ENCODE peak calls at places on chromosomes 5 and 9, in seven cellular contexts. Z is transverse colon, H is esophagus muscularis mucosa, W is ovary, R is H1, I is suprapubic skin, B is HepG2. K is an unnamed sample.

GRCh38 chr9:89879276-89879675 is 274.5 kb downstream of the GADD45G start:
- DNase-seq in R (peak; percentile 13), I (peak; percentile 71), H (peak; percentile 88), Z (no peak), W (peak; percentile 4), B (no peak), K (peak; percentile 56)

GRCh38 chr9:109329274-109330258 is 8.7 kb upstream of the EPB41L4B start:
- DNase-seq in W (peak; percentile 82), Z (peak; percentile 82), B (peak; percentile 27), I (peak; percentile 87), H (no peak), R (no peak), K (peak; percentile 67)

GRCh38 chr9:106052735-106053134 is 358.4 kb downstream of the TMEM38B start:
- DNase-seq in I (no peak), H (no peak), R (no peak), B (no peak), Z (no peak), W (no peak), K (no peak)

GRCh38 chr9:135489188-135489918 is 9.8 kb downstream of the PPP1R26 start:
- DNase-seq in R (no peak), I (no peak), Z (no peak), H (no peak), B (no peak), W (no peak), K (peak; percentile 35)

GRCh38 chr5:5373351-5374033 is 49.0 kb upstream of the ICE1 start:
- DNase-seq in W (no peak), Z (no peak), H (no peak), I (no peak), B (no peak), R (no peak), K (peak; percentile 80)

GRCh38 chr5:106171708-106172107 is 1499.0 kb downstream of the EFNA5 start:
- DNase-seq in I (no peak), R (no peak), H (no peak), W (no peak), Z (no peak), B (no peak), K (no peak)

GRCh38 chr9:136454026-136454796 is 14.6 kb upstream of the INPP5E start:
- DNase-seq in Z (no peak), H (no peak), I (peak; percentile 78), B (no peak), R (no peak), W (no peak), K (no peak)

GRCh38 chr5:135011355-135012032 is 22.5 kb downstream of the PITX1 start:
- DNase-seq in I (peak; percentile 62), B (no peak), Z (no peak), R (no peak), H (no peak), W (no peak), K (peak; percentile 50)

GRCh38 chr9:63816742-63817621 is 1468.0 kb downstream of the FOXD4L5 start:
- DNase-seq in I (peak; percentile 94), B (peak; percentile 70), R (peak; percentile 98), W (peak; percentile 47), H (peak; percentile 97), Z (peak; percentile 79), K (peak; percentile 84)

GRCh38 chr5:72108200-72109050 is 1.1 kb downstream of the MAP1B start:
- DNase-seq in R (peak; percentile 86), I (peak; percentile 87), B (peak; percentile 34), H (no peak), W (peak; percentile 75), Z (peak; percentile 36), K (peak; percentile 85)

GRCh38 chr5:149422429-149423286 is 43.6 kb upstream of the IL17B start:
- DNase-seq in W (peak; percentile 91), R (no peak), H (no peak), B (peak; percentile 74), I (no peak), Z (peak; percentile 47), K (peak; percentile 97)

GRCh38 chr5:32000726-32001125 is 173.4 kb downstream of the GOLPH3 start:
- DNase-seq in Z (no peak), H (no peak), W (no peak), B (no peak), R (no peak), I (no peak), K (no peak)

GRCh38 chr9:123033352-123033751 is at the start of gene GPR21:
- DNase-seq in I (no peak), Z (no peak), H (no peak), R (no peak), B (no peak), W (no peak), K (no peak)

GRCh38 chr5:158899201-158899600 is 200.5 kb downstream of the EBF1 start:
- DNase-seq in H (no peak), Z (no peak), W (no peak), B (no peak), R (no peak), I (no peak), K (no peak)

GRCh38 chr5:168375214-168375613 is 83.8 kb downstream of the WWC1 start:
- DNase-seq in H (no peak), W (no peak), B (no peak), Z (no peak), I (no peak), R (no peak), K (no peak)

GRCh38 chr5:39206630-39207319 is 12.6 kb downstream of the FYB1 start:
- DNase-seq in B (no peak), W (no peak), H (no peak), R (no peak), I (no peak), Z (no peak), K (no peak)
- H3K27me3 ChIP-seq in B (no peaks in the 10 kb centered on the region), W (no peaks in the 10 kb centered on the region), H (no peaks in the 10 kb centered on the region), R (no peaks in the 10 kb centered on the region), I (no peaks in the 10 kb centered on the region), Z (no peaks in the 10 kb centered on the region), K (no peaks in the 10 kb centered on the region)

GRCh38 chr9:6894135-6894534 is 136.4 kb downstream of the KDM4C start:
- DNase-seq in Z (no peak), R (no peak), I (no peak), B (no peak), H (no peak), W (no peak), K (no peak)

GRCh38 chr9:6897207-6897822 is 139.5 kb downstream of the KDM4C start:
- DNase-seq in Z (no peak), W (no peak), B (no peak), H (no peak), I (no peak), R (no peak), K (no peak)

GRCh38 chr9:6895754-6896153 is 138.0 kb downstream of the KDM4C start:
- DNase-seq in I (no peak), Z (no peak), W (no peak), H (no peak), B (no peak), R (no peak), K (no peak)

GRCh38 chr9:6897831-6898230 is 140.1 kb downstream of the KDM4C start:
- DNase-seq in I (no peak), H (no peak), Z (peak; percentile 23), R (no peak), W (no peak), B (peak; percentile 97), K (no peak)

DNA sequence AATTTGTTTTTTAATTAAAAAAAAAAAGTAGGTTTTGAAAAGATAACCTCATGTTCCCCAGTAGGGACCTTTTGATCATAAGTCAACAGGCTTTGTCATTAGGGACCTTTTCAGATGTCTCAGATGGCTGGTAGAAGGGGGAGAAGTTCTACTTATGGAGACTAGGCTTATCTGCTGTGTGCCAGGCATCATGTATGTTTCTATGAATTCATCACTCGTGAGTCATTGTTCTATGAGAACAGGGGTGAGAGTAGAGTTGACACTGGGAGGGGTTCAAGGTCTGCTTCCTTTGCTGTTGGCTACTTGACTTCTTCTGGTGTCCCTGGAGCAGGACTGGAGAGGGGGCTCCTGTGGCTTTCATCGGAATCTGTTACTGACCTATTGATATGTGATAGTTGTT is 138.8 kb downstream of the KDM4C start:
- DNase-seq in R (no peak), H (no peak), Z (no peak), B (peak; percentile 78), W (no peak), I (no peak), K (no peak)
- TF ChIP-seq EP300 in R (no peak), H (no peak), Z (no peak), B (peak; percentile 44), W (no peak), I (no peak), K (no peak)

GRCh38 chr9:104091028-104091590 is 3.0 kb upstream of the SMC2 start:
- DNase-seq in I (no peak), H (no peak), Z (no peak), B (no peak), R (no peak), W (no peak), K (no peak)
- H3K4me3 ChIP-seq in I (no peak overlapping the region), H (peak overlapping the region; percentile 31), Z (no peak overlapping the region), B (no peak overlapping the region), R (no peak overlapping the region), W (peak overlapping the region; percentile 2), K (peak overlapping the region; percentile 24)

GRCh38 chr5:141760193-141760592 is 78.2 kb upstream of the ARAP3 start:
- DNase-seq in R (no peak), Z (no peak), W (no peak), I (no peak), H (no peak), B (no peak), K (no peak)
- H3K27me3 ChIP-seq in R (no peaks in the 10 kb centered on the region), Z (peaks cover 37% of the 10 kb centered on the region), W (no peaks in the 10 kb centered on the region), I (peaks cover 59% of the 10 kb centered on the region), H (peaks cover 3% of the 10 kb centered on the region), B (peaks cover 4% of the 10 kb centered on the region), K (peaks cover 52% of the 10 kb centered on the region)

GRCh38 chr5:136620016-136620419 is 254.7 kb upstream of the TRPC7 start:
- DNase-seq in H (no peak), I (no peak), Z (no peak), R (no peak), W (no peak), B (no peak), K (no peak)
- TF ChIP-seq EP300 in H (no peak), I (no peak), Z (no peak), R (no peak), W (no peak), B (no peak), K (no peak)

DNA sequence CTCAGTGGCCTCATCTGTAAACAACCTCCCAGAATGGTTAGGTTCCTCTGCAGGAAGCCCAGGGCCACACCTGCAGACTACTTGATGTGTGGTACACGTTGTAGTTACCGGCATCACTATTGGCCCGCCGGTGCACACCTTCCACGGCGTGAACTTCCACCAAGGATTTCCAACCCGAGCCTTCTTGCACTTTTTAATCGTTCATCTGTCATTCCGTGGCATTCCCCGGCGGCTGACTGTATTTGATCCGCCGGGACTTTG is 5.3 kb upstream of the TRIM41 start:
- DNase-seq in Z (peak; percentile 51), W (peak; percentile 38), I (no peak), R (no peak), H (no peak), B (no peak), K (no peak)
- H3K4me3 ChIP-seq in Z (no peak overlapping the region), W (peak overlapping the region; percentile 34), I (peak overlapping the region; percentile 46), R (peak overlapping the region; percentile 69), H (peak overlapping the region; percentile 55), B (peak overlapping the region; percentile 67), K (peak overlapping the region; percentile 48)

DNA sequence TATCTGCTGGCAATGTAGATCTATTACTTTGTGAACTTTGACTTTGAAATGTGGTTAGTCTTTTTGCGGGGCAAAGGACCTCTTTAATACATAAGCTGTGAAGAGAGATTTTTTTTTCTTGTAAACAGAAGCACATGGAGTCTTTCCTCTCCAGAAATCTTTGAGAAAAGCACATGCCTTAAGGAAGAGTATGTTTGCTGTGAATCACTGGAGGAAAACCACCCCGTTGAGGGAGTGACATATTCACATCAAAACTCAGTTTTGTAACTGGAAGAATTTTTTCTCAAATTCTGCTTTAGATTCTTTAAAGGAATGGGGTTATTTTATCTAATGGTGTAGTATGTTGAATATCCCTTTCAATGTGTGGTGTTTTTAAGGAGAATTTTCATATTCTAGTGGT is 3.5 kb downstream of the DMRT3 start:
- DNase-seq in B (no peak), Z (no peak), H (no peak), R (no peak), W (no peak), I (no peak), K (no peak)
- H3K27me3 ChIP-seq in B (peaks cover 8% of the 10 kb centered on the region), Z (peaks cover 100% of the 10 kb centered on the region), H (peaks cover 65% of the 10 kb centered on the region), R (peaks cover 58% of the 10 kb centered on the region), W (no peaks in the 10 kb centered on the region), I (peaks cover 93% of the 10 kb centered on the region), K (peaks cover 38% of the 10 kb centered on the region)

K was measured in sigmoid colon.